ENCODE peak calls at places on chromosomes 5 and 9, in six cellular contexts. A is foreskin fibroblast, Q is astrocyte of the spinal cord, S is pons, J is T-helper 9 cell, P is right lobe of liver. X is an unnamed sample.

GRCh38 chr5:55914971-55915370 is 63.8 kb downstream of the IL31RA start:
- DNase-seq in P (no peak), Q (no peak), A (no peak), S (no peak), J (no peak), X (no peak)

GRCh38 chr9:71924576-71924975 is 13.1 kb downstream of the C9orf85 start:
- DNase-seq in Q (no peak), P (no peak), S (no peak), A (no peak), J (no peak), X (no peak)

GRCh38 chr9:126419475-126419874 is 92.8 kb downstream of the MVB12B start:
- DNase-seq in P (peak), J (no peak), Q (peak), A (no peak), S (no peak), X (no peak)

GRCh38 chr9:36164989-36165388 is 4.2 kb upstream of the CCIN start:
- DNase-seq in P (no peak), Q (no peak), S (no peak), J (no peak), A (no peak), X (no peak)

GRCh38 chr5:149489605-149490037 is 61.6 kb downstream of the CSNK1A1 start:
- DNase-seq in A (no peak), Q (peak), J (no peak), P (no peak), S (no peak), X (no peak)

GRCh38 chr9:83296123-83296522 is 233.2 kb upstream of the RASEF start:
- DNase-seq in A (no peak), Q (no peak), S (no peak), P (no peak), J (no peak), X (no peak)

GRCh38 chr5:130773813-130774212 is 391.2 kb downstream of the HINT1 start:
- DNase-seq in Q (peak), J (no peak), S (no peak), A (no peak), P (no peak), X (no peak)

GRCh38 chr5:88875609-88876234 is 7.3 kb downstream of the MEF2C start:
- DNase-seq in J (no peak), Q (peak), P (no peak), S (peak), A (no peak), X (no peak)

GRCh38 chr5:168513861-168514428 is 15.2 kb upstream of the FBLL1 start:
- DNase-seq in A (no peak), J (no peak), Q (no peak), S (no peak), P (no peak), X (no peak)

GRCh38 chr5:59893436-59894227 is at the start of gene PDE4D:
- DNase-seq in S (peak), P (peak), A (peak), J (no peak), Q (peak), X (no peak)

GRCh38 chr9:101524371-101524770 is 9.3 kb upstream of the RNF20 start:
- DNase-seq in J (no peak), A (no peak), P (no peak), Q (no peak), S (no peak), X (no peak)

GRCh38 chr5:4511996-4512656 is 628.0 kb upstream of the ADAMTS16 start:
- DNase-seq in Q (peak), J (no peak), P (no peak), S (peak), A (no peak), X (no peak)

GRCh38 chr9:70607926-70608325 is 193.5 kb upstream of the KLF9 start:
- DNase-seq in S (peak), J (no peak), A (no peak), P (no peak), Q (no peak), X (no peak)

GRCh38 chr9:136808075-136808780 is 480 bp downstream of the RABL6 start:
- DNase-seq in Q (no peak), J (peak), P (no peak), A (no peak), S (no peak), X (peak)

GRCh38 chr5:174532453-174533126 is 191.8 kb upstream of the MSX2 start:
- DNase-seq in J (no peak), A (peak), S (peak), P (peak), Q (peak), X (no peak)

GRCh38 chr9:122134822-122135528 is 24.6 kb downstream of the NDUFA8 start:
- DNase-seq in J (no peak), Q (peak), S (no peak), A (no peak), P (no peak), X (no peak)

GRCh38 chr9:129126789-129127618 is 15.8 kb downstream of the PTPA start:
- DNase-seq in P (no peak), J (no peak), S (peak), Q (no peak), A (no peak), X (no peak)

GRCh38 chr9:131738838-131739191 is 1.1 kb downstream of the RAPGEF1 start:
- DNase-seq in Q (no peak), P (peak), S (no peak), J (no peak), A (no peak), X (no peak)

GRCh38 chr5:154477382-154478223 is 424 bp downstream of the HAND1 start:
- DNase-seq in A (no peak), S (no peak), P (no peak), J (no peak), Q (peak), X (no peak)

GRCh38 chr5:127419007-127419406 is 98.4 kb upstream of the PRRC1 start:
- DNase-seq in J (no peak), Q (no peak), P (no peak), S (no peak), A (no peak), X (no peak)

GRCh38 chr9:95626885-95627558 is 110.3 kb upstream of the PTCH1 start:
- DNase-seq in J (no peak), A (no peak), P (no peak), Q (no peak), S (peak), X (peak)